ENCODE peak calls at places on chromosome 7, in eight cellular contexts. One of them, this sample, is unnamed.

GRCh38 chr7:26307226-26307625 is 15.6 kb downstream of the SNX10 start:
- DNase-seq in HL-60: peak
- DNase-seq in WERI-Rb-1: no peak
- DNase-seq in CD8-positive, alpha-beta memory T cell: no peak
- DNase-seq in NCI-H510A treated with DMSO at 0.1 percent for 48 hours: no peak
- DNase-seq in amniotic stem cell: no peak
- DNase-seq in nephron progenitor cell: no peak
- DNase-seq in tibial nerve: no peak
- DNase-seq in this sample: peak

GRCh38 chr7:30702200-30702599 is 19.9 kb upstream of the CRHR2 start:
- DNase-seq in HL-60: peak
- DNase-seq in WERI-Rb-1: no peak
- DNase-seq in CD8-positive, alpha-beta memory T cell: peak
- DNase-seq in NCI-H510A treated with DMSO at 0.1 percent for 48 hours: no peak
- DNase-seq in amniotic stem cell: no peak
- DNase-seq in nephron progenitor cell: no peak
- DNase-seq in tibial nerve: no peak
- DNase-seq in this sample: no peak

GRCh38 chr7:117993377-117994003 is 120.2 kb upstream of the CTTNBP2 start:
- DNase-seq in HL-60: peak
- DNase-seq in WERI-Rb-1: peak
- DNase-seq in CD8-positive, alpha-beta memory T cell: no peak
- DNase-seq in NCI-H510A treated with DMSO at 0.1 percent for 48 hours: peak
- DNase-seq in amniotic stem cell: no peak
- DNase-seq in nephron progenitor cell: peak
- DNase-seq in tibial nerve: no peak
- DNase-seq in this sample: peak

GRCh38 chr7:66668677-66669076 is 40.0 kb downstream of the KCTD7 start:
- DNase-seq in HL-60: no peak
- DNase-seq in WERI-Rb-1: no peak
- DNase-seq in CD8-positive, alpha-beta memory T cell: no peak
- DNase-seq in NCI-H510A treated with DMSO at 0.1 percent for 48 hours: no peak
- DNase-seq in amniotic stem cell: no peak
- DNase-seq in nephron progenitor cell: no peak
- DNase-seq in tibial nerve: no peak
- DNase-seq in this sample: no peak

GRCh38 chr7:24778543-24779282 is 21.4 kb upstream of the GSDME start:
- DNase-seq in HL-60: peak
- DNase-seq in WERI-Rb-1: peak
- DNase-seq in CD8-positive, alpha-beta memory T cell: no peak
- DNase-seq in NCI-H510A treated with DMSO at 0.1 percent for 48 hours: no peak
- DNase-seq in amniotic stem cell: peak
- DNase-seq in nephron progenitor cell: no peak
- DNase-seq in tibial nerve: no peak
- DNase-seq in this sample: peak

GRCh38 chr7:100584677-100585510 is 1.0 kb downstream of the LRCH4 start:
- DNase-seq in HL-60: no peak
- DNase-seq in WERI-Rb-1: peak
- DNase-seq in CD8-positive, alpha-beta memory T cell: no peak
- DNase-seq in NCI-H510A treated with DMSO at 0.1 percent for 48 hours: peak
- DNase-seq in amniotic stem cell: peak
- DNase-seq in nephron progenitor cell: peak
- DNase-seq in tibial nerve: no peak
- DNase-seq in this sample: peak

GRCh38 chr7:8290645-8291308 is 28.8 kb upstream of the ICA1 start:
- DNase-seq in HL-60: no peak
- DNase-seq in WERI-Rb-1: no peak
- DNase-seq in CD8-positive, alpha-beta memory T cell: no peak
- DNase-seq in NCI-H510A treated with DMSO at 0.1 percent for 48 hours: peak
- DNase-seq in amniotic stem cell: no peak
- DNase-seq in nephron progenitor cell: no peak
- DNase-seq in tibial nerve: no peak
- DNase-seq in this sample: peak

GRCh38 chr7:48116043-48116442 is 27.0 kb downstream of the UPP1 start:
- DNase-seq in HL-60: no peak
- DNase-seq in WERI-Rb-1: no peak
- DNase-seq in CD8-positive, alpha-beta memory T cell: no peak
- DNase-seq in NCI-H510A treated with DMSO at 0.1 percent for 48 hours: no peak
- DNase-seq in amniotic stem cell: no peak
- DNase-seq in nephron progenitor cell: no peak
- DNase-seq in tibial nerve: no peak
- DNase-seq in this sample: no peak

GRCh38 chr7:30166841-30167235 is 32.1 kb downstream of the MTURN start:
- DNase-seq in HL-60: no peak
- DNase-seq in WERI-Rb-1: no peak
- DNase-seq in CD8-positive, alpha-beta memory T cell: no peak
- DNase-seq in NCI-H510A treated with DMSO at 0.1 percent for 48 hours: no peak
- DNase-seq in amniotic stem cell: no peak
- DNase-seq in nephron progenitor cell: no peak
- DNase-seq in tibial nerve: no peak
- DNase-seq in this sample: no peak

GRCh38 chr7:2520131-2520807 is 695 bp downstream of the LFNG start:
- DNase-seq in HL-60: no peak
- DNase-seq in WERI-Rb-1: peak
- DNase-seq in CD8-positive, alpha-beta memory T cell: no peak
- DNase-seq in NCI-H510A treated with DMSO at 0.1 percent for 48 hours: peak
- DNase-seq in amniotic stem cell: no peak
- DNase-seq in nephron progenitor cell: no peak
- DNase-seq in tibial nerve: no peak
- DNase-seq in this sample: peak

GRCh38 chr7:87456247-87456646 is 19.2 kb downstream of the ABCB4 start:
- DNase-seq in HL-60: no peak
- DNase-seq in WERI-Rb-1: no peak
- DNase-seq in CD8-positive, alpha-beta memory T cell: no peak
- DNase-seq in NCI-H510A treated with DMSO at 0.1 percent for 48 hours: no peak
- DNase-seq in amniotic stem cell: no peak
- DNase-seq in nephron progenitor cell: no peak
- DNase-seq in tibial nerve: no peak
- DNase-seq in this sample: no peak

GRCh38 chr7:118369987-118370386 is 145.5 kb downstream of the ANKRD7 start:
- DNase-seq in HL-60: no peak
- DNase-seq in WERI-Rb-1: no peak
- DNase-seq in CD8-positive, alpha-beta memory T cell: no peak
- DNase-seq in NCI-H510A treated with DMSO at 0.1 percent for 48 hours: no peak
- DNase-seq in amniotic stem cell: no peak
- DNase-seq in nephron progenitor cell: no peak
- DNase-seq in tibial nerve: no peak
- DNase-seq in this sample: no peak

GRCh38 chr7:72493850-72494661 is 81.9 kb upstream of the CALN1 start:
- DNase-seq in HL-60: peak
- DNase-seq in WERI-Rb-1: peak
- DNase-seq in CD8-positive, alpha-beta memory T cell: peak
- DNase-seq in NCI-H510A treated with DMSO at 0.1 percent for 48 hours: peak
- DNase-seq in amniotic stem cell: peak
- DNase-seq in nephron progenitor cell: peak
- DNase-seq in tibial nerve: peak
- DNase-seq in this sample: peak

GRCh38 chr7:145462463-145462862 is 626.6 kb upstream of the TPK1 start:
- DNase-seq in HL-60: no peak
- DNase-seq in WERI-Rb-1: no peak
- DNase-seq in CD8-positive, alpha-beta memory T cell: no peak
- DNase-seq in NCI-H510A treated with DMSO at 0.1 percent for 48 hours: no peak
- DNase-seq in amniotic stem cell: no peak
- DNase-seq in nephron progenitor cell: no peak
- DNase-seq in tibial nerve: no peak
- DNase-seq in this sample: no peak

GRCh38 chr7:46179211-46179610 is 258.1 kb upstream of the IGFBP3 start:
- DNase-seq in HL-60: no peak
- DNase-seq in WERI-Rb-1: no peak
- DNase-seq in CD8-positive, alpha-beta memory T cell: no peak
- DNase-seq in NCI-H510A treated with DMSO at 0.1 percent for 48 hours: no peak
- DNase-seq in amniotic stem cell: no peak
- DNase-seq in nephron progenitor cell: no peak
- DNase-seq in tibial nerve: no peak
- DNase-seq in this sample: no peak

GRCh38 chr7:28409716-28410627 is 2.3 kb upstream of the CREB5 start:
- DNase-seq in HL-60: no peak
- DNase-seq in WERI-Rb-1: no peak
- DNase-seq in CD8-positive, alpha-beta memory T cell: no peak
- DNase-seq in NCI-H510A treated with DMSO at 0.1 percent for 48 hours: no peak
- DNase-seq in amniotic stem cell: peak
- DNase-seq in nephron progenitor cell: peak
- DNase-seq in tibial nerve: peak
- DNase-seq in this sample: peak

GRCh38 chr7:151167197-151167911 is at the start of gene GBX1:
- DNase-seq in HL-60: no peak
- DNase-seq in WERI-Rb-1: peak
- DNase-seq in CD8-positive, alpha-beta memory T cell: no peak
- DNase-seq in NCI-H510A treated with DMSO at 0.1 percent for 48 hours: no peak
- DNase-seq in amniotic stem cell: no peak
- DNase-seq in nephron progenitor cell: peak
- DNase-seq in tibial nerve: no peak
- DNase-seq in this sample: no peak

GRCh38 chr7:98291717-98292116 is 10.2 kb downstream of the BRI3 start:
- DNase-seq in HL-60: no peak
- DNase-seq in WERI-Rb-1: no peak
- DNase-seq in CD8-positive, alpha-beta memory T cell: no peak
- DNase-seq in NCI-H510A treated with DMSO at 0.1 percent for 48 hours: no peak
- DNase-seq in amniotic stem cell: no peak
- DNase-seq in nephron progenitor cell: no peak
- DNase-seq in tibial nerve: no peak
- DNase-seq in this sample: no peak

GRCh38 chr7:101245147-101245668 is 327 bp upstream of the FIS1 start:
- DNase-seq in HL-60: no peak
- DNase-seq in WERI-Rb-1: no peak
- DNase-seq in CD8-positive, alpha-beta memory T cell: no peak
- DNase-seq in NCI-H510A treated with DMSO at 0.1 percent for 48 hours: no peak
- DNase-seq in amniotic stem cell: no peak
- DNase-seq in nephron progenitor cell: no peak
- DNase-seq in tibial nerve: no peak
- DNase-seq in this sample: no peak

GRCh38 chr7:128387663-128388485 is 21.9 kb downstream of the IMPDH1 start:
- DNase-seq in HL-60: peak
- DNase-seq in WERI-Rb-1: peak
- DNase-seq in CD8-positive, alpha-beta memory T cell: peak
- DNase-seq in NCI-H510A treated with DMSO at 0.1 percent for 48 hours: no peak
- DNase-seq in amniotic stem cell: no peak
- DNase-seq in nephron progenitor cell: peak
- DNase-seq in tibial nerve: peak
- DNase-seq in this sample: peak

GRCh38 chr7:137597856-137598255 is 248.9 kb downstream of the DGKI start:
- DNase-seq in HL-60: no peak
- DNase-seq in WERI-Rb-1: no peak
- DNase-seq in CD8-positive, alpha-beta memory T cell: no peak
- DNase-seq in NCI-H510A treated with DMSO at 0.1 percent for 48 hours: no peak
- DNase-seq in amniotic stem cell: no peak
- DNase-seq in nephron progenitor cell: no peak
- DNase-seq in tibial nerve: no peak
- DNase-seq in this sample: no peak

GRCh38 chr7:64463636-64464375 is 99.1 kb downstream of the ZNF680 start:
- DNase-seq in HL-60: no peak
- DNase-seq in WERI-Rb-1: no peak
- DNase-seq in CD8-positive, alpha-beta memory T cell: peak
- DNase-seq in NCI-H510A treated with DMSO at 0.1 percent for 48 hours: peak
- DNase-seq in amniotic stem cell: no peak
- DNase-seq in nephron progenitor cell: no peak
- DNase-seq in tibial nerve: peak
- DNase-seq in this sample: no peak